ENCODE peak calls at places on chromosome 1, in six cellular contexts. K is adipocyte; S is uterus; W is naive thymus-derived CD4-positive, alpha-beta T cell; J is mesenchymal stem cell; Q is body of pancreas. T is an unnamed sample.

GRCh38 chr1:178634445-178634844 is 90.6 kb upstream of the RALGPS2 start:
- DNase-seq in K (peak; percentile 35), S (no peak), W (no peak), J (no peak), Q (no peak), T (no peak)

GRCh38 chr1:22132517-22133235 is 10.2 kb downstream of the WNT4 start:
- DNase-seq in K (peak; percentile 78), S (peak; percentile 52), W (no peak), J (no peak), Q (no peak), T (peak; percentile 69)

GRCh38 chr1:204992499-204992898 is 50.5 kb upstream of the CNTN2 start:
- DNase-seq in K (no peak), S (no peak), W (peak; percentile 15), J (no peak), Q (peak; percentile 39), T (no peak)

GRCh38 chr1:39954870-39955546 is at the start of gene MFSD2A:
- DNase-seq in K (peak; percentile 97), S (peak; percentile 87), W (peak; percentile 82), J (peak; percentile 89), Q (peak; percentile 94), T (peak; percentile 81)

GRCh38 chr1:114712987-114713386 is 3.6 kb downstream of the NRAS start:
- DNase-seq in K (no peak), S (no peak), W (no peak), J (no peak), Q (no peak), T (no peak)

GRCh38 chr1:204286841-204287387 is 72.8 kb downstream of the PLEKHA6 start:
- DNase-seq in K (peak; percentile 18), S (no peak), W (peak; percentile 54), J (peak; percentile 38), Q (peak; percentile 83), T (no peak)

GRCh38 chr1:188022661-188023060 is 1193.9 kb downstream of the PLA2G4A start:
- DNase-seq in K (no peak), S (no peak), W (no peak), J (no peak), Q (no peak), T (no peak)

GRCh38 chr1:107804746-107805145 is 160.2 kb downstream of the VAV3 start:
- DNase-seq in K (no peak), S (no peak), W (no peak), J (no peak), Q (no peak), T (no peak)

GRCh38 chr1:174519845-174520244 is 72.1 kb downstream of the GPR52 start:
- DNase-seq in K (no peak), S (no peak), W (no peak), J (no peak), Q (no peak), T (no peak)

GRCh38 chr1:29708818-29709710 is 472.7 kb downstream of the PTPRU start:
- DNase-seq in K (peak; percentile 89), S (no peak), W (no peak), J (peak; percentile 64), Q (no peak), T (peak; percentile 30)

GRCh38 chr1:230230273-230230672 is 163.2 kb downstream of the GALNT2 start:
- DNase-seq in K (no peak), S (no peak), W (no peak), J (no peak), Q (no peak), T (no peak)

GRCh38 chr1:22880174-22880601 is 92.5 kb downstream of the LACTBL1 start:
- DNase-seq in K (peak; percentile 30), S (no peak), W (no peak), J (peak; percentile 65), Q (no peak), T (peak; percentile 46)

GRCh38 chr1:21655748-21656147 is 13.4 kb downstream of the RAP1GAP start:
- DNase-seq in K (no peak), S (no peak), W (no peak), J (no peak), Q (no peak), T (peak; percentile 71)

GRCh38 chr1:223143760-223144248 is 756 bp upstream of the TLR5 start:
- DNase-seq in K (no peak), S (peak; percentile 25), W (peak; percentile 55), J (no peak), Q (peak; percentile 52), T (no peak)

GRCh38 chr1:3064296-3064850 is 4.6 kb upstream of the PRDM16 start:
- DNase-seq in K (no peak), S (no peak), W (no peak), J (no peak), Q (no peak), T (no peak)
- H3K27me3 ChIP-seq in K (peaks cover 68% of the 10 kb centered on the region), S (peaks cover 64% of the 10 kb centered on the region), W (no peaks in the 10 kb centered on the region), J (peaks cover 70% of the 10 kb centered on the region), Q (no peaks in the 10 kb centered on the region), T (peaks cover 11% of the 10 kb centered on the region)

GRCh38 chr1:68322096-68322495 is 89.8 kb upstream of the WLS start:
- DNase-seq in K (peak; percentile 54), S (no peak), W (no peak), J (no peak), Q (no peak), T (no peak)
- H3K4me3 ChIP-seq in K (no peak overlapping the region), S (no peak overlapping the region), W (no peak overlapping the region), J (no peak overlapping the region), Q (no peak overlapping the region), T (no peak overlapping the region)

GRCh38 chr1:183051546-183051945 is 28.3 kb downstream of the LAMC1 start:
- DNase-seq in K (peak; percentile 43), S (no peak), W (no peak), J (no peak), Q (no peak), T (no peak)
- H3K27me3 ChIP-seq in K (no peaks in the 10 kb centered on the region), S (no peaks in the 10 kb centered on the region), W (peaks cover 8% of the 10 kb centered on the region), J (no peaks in the 10 kb centered on the region), Q (no peaks in the 10 kb centered on the region), T (no peaks in the 10 kb centered on the region)

DNA sequence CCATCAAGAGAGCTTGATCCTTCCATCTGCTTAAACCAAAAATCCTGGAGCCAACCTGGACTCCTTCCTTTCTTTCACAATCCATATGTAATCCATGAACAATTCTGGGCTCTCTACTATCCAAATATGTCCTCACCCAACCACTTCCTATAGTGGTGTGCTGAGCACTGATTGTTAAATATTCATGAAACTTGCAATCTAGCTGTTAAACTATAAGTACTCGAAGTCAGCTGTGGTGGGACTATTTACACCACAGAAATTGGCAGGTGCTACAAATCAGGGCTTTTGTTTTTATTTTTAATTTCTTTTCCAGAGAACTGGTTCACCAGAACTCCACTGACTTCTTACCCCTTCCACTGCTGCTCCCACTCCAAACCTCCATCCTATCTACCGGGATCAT is 57.2 kb upstream of the KCND3 start:
- DNase-seq in K (no peak), S (no peak), W (no peak), J (no peak), Q (no peak), T (no peak)
- H3K4me3 ChIP-seq in K (no peak overlapping the region), S (no peak overlapping the region), W (no peak overlapping the region), J (no peak overlapping the region), Q (no peak overlapping the region), T (no peak overlapping the region)

GRCh38 chr1:47722909-47723580 is 274.1 kb downstream of the TRABD2B start:
- DNase-seq in K (no peak), S (no peak), W (no peak), J (no peak), Q (no peak), T (no peak)

GRCh38 chr1:47717341-47717740 is 279.5 kb downstream of the FOXD2 start:
- DNase-seq in K (no peak), S (no peak), W (no peak), J (no peak), Q (no peak), T (no peak)

GRCh38 chr1:47724427-47724999 is 272.7 kb downstream of the TRABD2B start:
- DNase-seq in K (no peak), S (no peak), W (no peak), J (no peak), Q (no peak), T (no peak)

GRCh38 chr1:47722101-47722500 is 275.1 kb downstream of the TRABD2B start:
- DNase-seq in K (no peak), S (no peak), W (no peak), J (no peak), Q (no peak), T (no peak)

DNA sequence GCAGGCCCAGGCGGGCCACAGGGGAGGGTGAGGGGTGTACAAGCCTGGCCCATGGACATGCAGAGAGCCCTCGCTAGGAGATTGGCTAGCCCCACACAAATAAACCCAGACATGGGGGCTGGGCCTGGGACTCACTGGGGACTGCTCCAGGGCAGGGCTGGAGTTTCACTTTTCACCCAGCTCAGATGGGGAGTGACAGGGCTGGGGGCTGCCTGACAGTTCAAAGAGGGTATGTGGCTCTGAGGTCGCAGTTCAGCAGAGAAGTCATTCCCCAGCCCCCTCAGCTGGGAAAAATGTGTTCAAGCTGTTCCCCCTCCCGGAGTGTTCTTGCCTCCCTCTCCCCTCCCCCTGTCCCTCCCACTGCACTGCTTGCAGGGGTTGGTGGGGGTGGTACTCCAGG is 277.1 kb downstream of the TRABD2B start:
- DNase-seq in K (no peak), S (no peak), W (no peak), J (no peak), Q (no peak), T (no peak)
- H3K27me3 ChIP-seq in K (peaks cover 96% of the 10 kb centered on the region), S (peaks cover 13% of the 10 kb centered on the region), W (no peaks in the 10 kb centered on the region), J (peaks cover 78% of the 10 kb centered on the region), Q (no peaks in the 10 kb centered on the region), T (peaks cover 13% of the 10 kb centered on the region)

GRCh38 chr1:19370453-19371170 is 58.5 kb downstream of the SLC66A1 start:
- DNase-seq in K (no peak), S (no peak), W (no peak), J (no peak), Q (no peak), T (no peak)

GRCh38 chr1:19368964-19369363 is 56.8 kb downstream of the SLC66A1 start:
- DNase-seq in K (no peak), S (no peak), W (no peak), J (no peak), Q (no peak), T (no peak)

GRCh38 chr1:19368050-19368449 is 55.9 kb downstream of the SLC66A1 start:
- DNase-seq in K (no peak), S (no peak), W (no peak), J (no peak), Q (no peak), T (no peak)

GRCh38 chr1:19367584-19368041 is 55.5 kb downstream of the SLC66A1 start:
- DNase-seq in K (no peak), S (no peak), W (no peak), J (no peak), Q (no peak), T (peak; percentile 75)

DNA sequence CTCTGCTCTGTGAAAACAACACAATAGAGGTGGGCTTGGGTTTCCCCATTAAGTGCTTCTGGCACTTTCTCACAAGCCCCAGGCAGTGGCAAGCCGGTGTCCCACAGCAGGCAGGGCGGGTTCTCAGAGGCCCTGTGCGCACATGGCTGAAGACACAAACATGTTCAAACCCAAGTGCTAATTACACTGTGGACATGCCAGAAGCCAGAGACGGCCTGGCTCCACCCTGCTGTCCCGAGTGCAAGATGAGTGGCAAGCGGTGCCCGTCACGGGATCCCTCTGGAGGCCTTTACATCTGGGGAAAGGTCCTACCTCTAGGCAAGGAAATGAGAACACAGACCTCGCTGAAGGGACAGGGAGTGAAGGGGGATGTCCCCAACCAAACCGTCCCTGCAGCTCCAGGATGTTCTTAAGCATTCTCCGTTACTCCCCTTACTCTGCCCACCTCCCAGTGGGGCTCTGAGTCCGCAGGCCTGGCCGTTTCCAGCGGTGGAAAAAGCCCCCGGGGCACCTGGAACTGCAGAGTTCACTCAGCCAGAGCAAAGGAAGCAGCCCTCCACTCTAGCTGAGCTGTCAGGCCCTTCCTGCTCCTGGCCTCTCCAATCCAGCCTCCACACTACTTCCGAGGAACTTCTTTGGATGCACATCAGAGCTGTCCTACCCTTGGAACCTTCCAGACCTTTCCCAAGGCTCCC is 57.4 kb downstream of the SLC66A1 start:
- DNase-seq in K (no peak), S (no peak), W (no peak), J (no peak), Q (no peak), T (no peak)
- H3K4me3 ChIP-seq in K (no peak overlapping the region), S (no peak overlapping the region), W (no peak overlapping the region), J (no peak overlapping the region), Q (no peak overlapping the region), T (no peak overlapping the region)